ENCODE peak calls at places on chromosomes 1 and 21, in four cellular contexts. One of them, this sample, is unnamed.

GRCh38 chr21:16522512-16522911 is 792.7 kb downstream of the USP25 start:
- DNase-seq in NCI-H146: no peak
- DNase-seq in mesothelial cell of epicardium: no peak
- DNase-seq in NCI-H446 treated with DMSO at 0.1 percent for 48 hours: no peak
- DNase-seq in this sample: no peak

GRCh38 chr1:33032126-33032869 is 4.4 kb downstream of the AK2 start:
- DNase-seq in mesothelial cell of epicardium: no peak
- DNase-seq in NCI-H446 treated with DMSO at 0.1 percent for 48 hours: no peak
- DNase-seq in NCI-H146: no peak
- DNase-seq in this sample: no peak

GRCh38 chr1:36693116-36693515 is 210.4 kb upstream of the CSF3R start:
- DNase-seq in NCI-H146: no peak
- DNase-seq in NCI-H446 treated with DMSO at 0.1 percent for 48 hours: peak
- DNase-seq in mesothelial cell of epicardium: no peak
- DNase-seq in this sample: no peak

GRCh38 chr1:51776408-51776807 is 102.1 kb downstream of the NRDC start:
- DNase-seq in mesothelial cell of epicardium: no peak
- DNase-seq in NCI-H146: no peak
- DNase-seq in NCI-H446 treated with DMSO at 0.1 percent for 48 hours: no peak
- DNase-seq in this sample: no peak

GRCh38 chr1:117215733-117216462 is 5.2 kb upstream of the VTCN1 start:
- DNase-seq in mesothelial cell of epicardium: no peak
- DNase-seq in NCI-H446 treated with DMSO at 0.1 percent for 48 hours: peak
- DNase-seq in NCI-H146: no peak
- DNase-seq in this sample: no peak

GRCh38 chr1:68442822-68443556 is 6.8 kb downstream of the RPE65 start:
- DNase-seq in NCI-H146: no peak
- DNase-seq in NCI-H446 treated with DMSO at 0.1 percent for 48 hours: peak
- DNase-seq in mesothelial cell of epicardium: no peak
- DNase-seq in this sample: no peak

GRCh38 chr1:156660752-156661112 is 16.5 kb downstream of the NES start:
- DNase-seq in mesothelial cell of epicardium: no peak
- DNase-seq in NCI-H446 treated with DMSO at 0.1 percent for 48 hours: no peak
- DNase-seq in NCI-H146: no peak
- DNase-seq in this sample: peak

GRCh38 chr1:41448831-41449230 is 35.7 kb downstream of the EDN2 start:
- DNase-seq in NCI-H146: peak
- DNase-seq in NCI-H446 treated with DMSO at 0.1 percent for 48 hours: no peak
- DNase-seq in mesothelial cell of epicardium: no peak
- DNase-seq in this sample: no peak

GRCh38 chr1:44288883-44289282 is 66.2 kb downstream of the ERI3 start:
- DNase-seq in NCI-H146: peak
- DNase-seq in NCI-H446 treated with DMSO at 0.1 percent for 48 hours: no peak
- DNase-seq in mesothelial cell of epicardium: no peak
- DNase-seq in this sample: no peak

GRCh38 chr1:224223819-224224714 is 41.0 kb downstream of the DEGS1 start:
- DNase-seq in NCI-H146: no peak
- DNase-seq in NCI-H446 treated with DMSO at 0.1 percent for 48 hours: no peak
- DNase-seq in mesothelial cell of epicardium: no peak
- DNase-seq in this sample: no peak

This sample was measured in immature natural killer cell.